ENCODE peak calls at places on chromosomes 13 and 19, in eight cellular contexts. P is astrocyte of the spinal cord, W is mucosa of descending colon, A is epithelial cell of esophagus, L is cardiac fibroblast, I is body of pancreas, Q is colonic mucosa, T is fibroblast of pulmonary artery. H is an unnamed sample.

GRCh38 chr13:35927554-35927953 is 203.6 kb downstream of the DCLK1 start:
- DNase-seq in W (no peak), Q (peak), P (peak), L (peak), I (peak), A (peak), T (peak), H (peak)

GRCh38 chr13:51148223-51148951 is 37.3 kb upstream of the C13orf42 start:
- DNase-seq in Q (no peak), I (no peak), P (peak), W (no peak), T (no peak), A (no peak), L (no peak), H (no peak)

GRCh38 chr19:13796301-13797057 is 1.2 kb downstream of the ZSWIM4 start:
- DNase-seq in W (peak), P (peak), Q (peak), I (peak), A (peak), L (peak), T (peak), H (peak)

GRCh38 chr13:76425930-76426329 is 460.3 kb downstream of the KCTD12 start:
- DNase-seq in L (peak), A (peak), W (no peak), I (peak), P (peak), Q (no peak), T (peak), H (peak)

GRCh38 chr19:6800991-6801396 is 28.5 kb downstream of the VAV1 start:
- DNase-seq in T (peak), P (peak), L (peak), A (peak), Q (no peak), I (no peak), W (no peak), H (peak)

GRCh38 chr13:50712469-50712868 is 131.0 kb downstream of the DLEU7 start:
- DNase-seq in Q (no peak), A (no peak), L (no peak), I (no peak), T (no peak), W (no peak), P (no peak), H (no peak)

GRCh38 chr19:13621413-13621812 is 115.1 kb upstream of the CACNA1A start:
- DNase-seq in L (peak), A (peak), T (peak), W (no peak), Q (no peak), I (no peak), P (peak), H (peak)

GRCh38 chr13:49653478-49653877 is 25.2 kb downstream of the ARL11 start:
- DNase-seq in L (no peak), A (no peak), P (no peak), Q (no peak), I (no peak), W (no peak), T (no peak), H (no peak)

GRCh38 chr13:29556742-29557141 is 38.7 kb downstream of the SLC7A1 start:
- DNase-seq in A (no peak), W (no peak), L (no peak), T (no peak), I (no peak), Q (no peak), P (no peak), H (no peak)

GRCh38 chr19:13410946-13411345 is 95.3 kb downstream of the CACNA1A start:
- DNase-seq in Q (no peak), I (no peak), A (no peak), L (no peak), W (no peak), P (no peak), T (no peak), H (no peak)

GRCh38 chr19:13825489-13826475 is 30.5 kb downstream of the ZSWIM4 start:
- DNase-seq in T (no peak), W (peak), I (no peak), L (peak), P (no peak), A (peak), Q (no peak), H (no peak)

GRCh38 chr13:31050486-31051400 is 111.0 kb downstream of the HSPH1 start:
- DNase-seq in P (peak), A (peak), L (peak), I (no peak), T (no peak), W (no peak), Q (no peak), H (peak)

GRCh38 chr19:39223703-39224279 is 19.7 kb upstream of the SYCN start:
- DNase-seq in A (peak), I (no peak), Q (no peak), W (no peak), P (peak), L (peak), T (peak), H (peak)

GRCh38 chr13:94765814-94766213 is 53.5 kb upstream of the SOX21 start:
- DNase-seq in T (no peak), I (no peak), W (no peak), A (no peak), Q (no peak), L (no peak), P (no peak), H (no peak)

GRCh38 chr13:75838366-75839017 is 202.4 kb downstream of the LMO7 start:
- DNase-seq in W (no peak), Q (no peak), T (no peak), L (no peak), P (no peak), I (no peak), A (no peak), H (no peak)

GRCh38 chr13:82597737-82598136 is 1284.5 kb downstream of the SLITRK1 start:
- DNase-seq in A (no peak), I (no peak), T (no peak), Q (no peak), L (no peak), W (no peak), P (no peak), H (no peak)

GRCh38 chr19:49746206-49746958 is 16.7 kb downstream of the TSKS start:
- DNase-seq in A (peak), T (peak), Q (peak), W (peak), P (peak), L (peak), I (peak), H (no peak)

GRCh38 chr19:37997911-37998344 is 90.9 kb downstream of the SIPA1L3 start:
- DNase-seq in P (peak), Q (no peak), A (peak), T (peak), W (no peak), L (peak), I (no peak), H (peak)

GRCh38 chr13:93039131-93039530 is 187.5 kb upstream of the GPC6 start:
- DNase-seq in T (peak), L (no peak), A (no peak), I (no peak), W (no peak), Q (no peak), P (peak), H (peak)

GRCh38 chr13:41019027-41019487 is at the start of gene ELF1:
- DNase-seq in P (peak), I (peak), L (peak), W (peak), Q (peak), A (peak), T (peak), H (peak)

GRCh38 chr19:7679017-7679720 is 1.5 kb upstream of the TRAPPC5 start:
- DNase-seq in T (no peak), I (peak), A (peak), Q (no peak), L (no peak), W (peak), P (no peak), H (no peak)

GRCh38 chr13:35356572-35356971 is 119.9 kb downstream of the MAB21L1 start:
- DNase-seq in A (no peak), P (no peak), I (no peak), L (peak), W (no peak), Q (no peak), T (peak), H (no peak)

GRCh38 chr19:28394705-28395104 is 818.2 kb downstream of the UQCRFS1 start:
- DNase-seq in W (no peak), I (no peak), Q (no peak), P (no peak), A (no peak), L (no peak), T (no peak), H (no peak)

GRCh38 chr19:8310342-8311055 is 2.3 kb upstream of the CD320 start:
- DNase-seq in T (no peak), W (peak), A (no peak), L (no peak), I (no peak), P (no peak), Q (peak), H (no peak)

GRCh38 chr13:50589651-50590054 is 253.8 kb downstream of the DLEU7 start:
- DNase-seq in T (peak), A (peak), P (peak), I (no peak), Q (no peak), W (no peak), L (peak), H (peak)

GRCh38 chr13:45328661-45329105 is 12.3 kb downstream of the TPT1 start:
- DNase-seq in P (peak), T (peak), Q (no peak), W (no peak), L (peak), A (no peak), I (no peak), H (peak)

GRCh38 chr19:48558018-48558684 is 6.2 kb downstream of the SULT2B1 start:
- DNase-seq in P (peak), L (peak), I (peak), T (peak), Q (peak), W (peak), A (peak), H (peak)

GRCh38 chr13:41459754-41460111 is 2.4 kb downstream of the RGCC start:
- DNase-seq in W (no peak), P (no peak), I (no peak), T (no peak), Q (no peak), L (no peak), A (no peak), H (no peak)

GRCh38 chr19:14342809-14343208 is 38.4 kb upstream of the ADGRE5 start:
- DNase-seq in T (no peak), W (no peak), Q (no peak), A (no peak), P (no peak), I (no peak), L (no peak), H (no peak)

GRCh38 chr13:96034662-96035061 is 18.5 kb downstream of the UGGT2 start:
- DNase-seq in W (no peak), I (peak), Q (no peak), T (no peak), A (no peak), P (no peak), L (no peak), H (no peak)

GRCh38 chr13:23578411-23579071 is 8.3 kb downstream of the TNFRSF19 start:
- DNase-seq in L (peak), T (peak), I (peak), P (peak), Q (peak), W (peak), A (peak), H (peak)

GRCh38 chr13:23575632-23576031 is 5.4 kb downstream of the TNFRSF19 start:
- DNase-seq in I (no peak), L (no peak), A (no peak), W (no peak), P (no peak), Q (no peak), T (no peak), H (no peak)

GRCh38 chr13:23583491-23583890 is 13.3 kb downstream of the TNFRSF19 start:
- DNase-seq in T (no peak), P (no peak), I (no peak), W (no peak), A (no peak), L (no peak), Q (no peak), H (no peak)

GRCh38 chr13:23579886-23580706 is 9.9 kb downstream of the TNFRSF19 start:
- DNase-seq in A (peak), Q (no peak), W (no peak), I (no peak), T (no peak), L (peak), P (peak), H (no peak)

DNA sequence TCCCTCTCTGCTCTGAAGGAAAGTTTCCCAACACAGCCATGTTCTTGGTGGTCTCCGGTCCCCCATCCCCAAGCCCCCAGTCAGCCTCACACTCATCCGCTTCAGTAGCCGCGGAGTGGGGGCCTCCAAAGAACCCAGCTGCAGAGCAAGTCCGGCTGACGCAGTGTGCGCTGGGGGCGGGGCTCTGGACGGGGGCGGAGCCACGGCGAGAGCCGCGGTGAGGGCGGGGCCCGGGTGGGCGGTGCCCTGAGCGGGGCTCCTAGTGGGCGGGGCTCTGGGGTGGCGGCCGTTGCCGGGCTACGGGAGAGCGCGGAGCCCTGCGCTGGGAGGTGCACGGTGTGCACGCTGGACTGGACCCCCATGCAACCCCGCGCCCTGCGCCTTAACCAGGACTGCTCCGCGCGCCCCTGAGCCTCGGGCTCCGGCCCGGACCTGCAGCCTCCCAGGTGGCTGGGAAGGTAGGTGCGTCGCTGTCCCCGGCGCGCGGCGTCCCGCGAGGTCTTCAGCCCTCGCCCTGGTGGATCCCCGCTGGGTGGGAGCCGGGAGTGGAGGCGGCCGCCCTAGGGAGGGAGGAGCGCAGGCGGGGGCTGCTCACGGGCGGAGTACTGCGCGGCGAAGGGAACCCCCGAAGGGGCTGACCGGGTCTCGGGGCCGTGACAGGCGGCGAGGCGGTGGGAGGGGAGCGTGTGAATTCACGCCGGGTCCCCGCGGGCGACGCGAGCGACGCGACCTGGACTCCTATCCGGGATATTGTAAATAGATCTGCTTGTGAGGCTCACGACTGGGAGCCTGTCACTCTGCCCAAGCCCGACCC is 9.1 kb downstream of the TNFRSF19 start:
- DNase-seq in W (peak), T (peak), L (peak), Q (peak), A (peak), P (peak), I (peak), H (peak)
- H3K4me3 ChIP-seq in W (peak), T (peak), L (peak), Q (peak), A (peak), P (peak), I (peak), H (peak)

DNA sequence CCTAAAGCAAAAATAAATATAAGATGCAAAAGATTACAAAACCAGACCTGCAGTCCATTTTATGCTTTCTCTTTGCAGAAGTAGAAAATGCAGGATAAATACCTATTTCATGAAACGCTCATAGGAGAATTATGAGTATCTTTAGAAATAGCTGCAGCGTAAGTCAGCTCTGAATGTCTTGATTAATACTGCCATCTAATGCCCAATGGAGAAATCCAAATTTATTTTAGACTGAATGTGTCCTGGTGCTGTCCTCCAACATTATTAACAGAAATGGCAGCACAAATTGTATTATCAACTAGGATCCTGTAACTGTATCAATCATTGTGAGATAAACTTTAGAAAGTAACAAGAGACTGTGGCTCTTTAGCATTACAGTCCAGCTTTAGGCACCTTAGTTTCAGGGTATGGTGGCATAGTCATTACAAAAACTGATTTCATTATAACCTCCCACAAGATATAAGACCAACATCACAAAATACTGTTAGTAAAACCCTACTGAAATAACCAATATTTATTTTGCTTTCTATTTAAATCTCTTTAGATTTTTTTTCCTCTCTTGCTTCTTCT is 162.1 kb upstream of the MIR17HG start:
- DNase-seq in Q (no peak), W (no peak), L (peak), T (peak), A (peak), I (no peak), P (peak), H (peak)
- TF ChIP-seq CTCF in Q (no peak), W (no peak), L (no peak), T (peak), A (peak), I (peak), P (peak), H (no peak)

GRCh38 chr19:41521860-41522555 is 54.0 kb upstream of the CEACAM21 start:
- DNase-seq in Q (no peak), L (no peak), T (no peak), P (no peak), A (no peak), I (no peak), W (peak), H (no peak)
- H3K4me3 ChIP-seq in Q (peak), L (no peak), T (no peak), P (no peak), A (no peak), I (no peak), W (no peak), H (no peak)

GRCh38 chr13:38684714-38685113 is 2.2 kb upstream of the FREM2 start:
- DNase-seq in A (no peak), Q (no peak), L (no peak), P (no peak), W (no peak), I (no peak), T (no peak), H (no peak)

GRCh38 chr13:38688674-38689073 is 1.8 kb downstream of the FREM2 start:
- DNase-seq in Q (no peak), W (no peak), I (no peak), A (no peak), T (no peak), P (no peak), L (no peak), H (no peak)

GRCh38 chr13:38686635-38687245 is at the start of gene FREM2:
- DNase-seq in A (peak), W (peak), T (peak), P (peak), L (peak), I (peak), Q (peak), H (no peak)

GRCh38 chr13:38687246-38688229 is 661 bp downstream of the FREM2 start:
- DNase-seq in L (peak), I (peak), Q (no peak), T (no peak), P (peak), A (peak), W (peak), H (no peak)

DNA sequence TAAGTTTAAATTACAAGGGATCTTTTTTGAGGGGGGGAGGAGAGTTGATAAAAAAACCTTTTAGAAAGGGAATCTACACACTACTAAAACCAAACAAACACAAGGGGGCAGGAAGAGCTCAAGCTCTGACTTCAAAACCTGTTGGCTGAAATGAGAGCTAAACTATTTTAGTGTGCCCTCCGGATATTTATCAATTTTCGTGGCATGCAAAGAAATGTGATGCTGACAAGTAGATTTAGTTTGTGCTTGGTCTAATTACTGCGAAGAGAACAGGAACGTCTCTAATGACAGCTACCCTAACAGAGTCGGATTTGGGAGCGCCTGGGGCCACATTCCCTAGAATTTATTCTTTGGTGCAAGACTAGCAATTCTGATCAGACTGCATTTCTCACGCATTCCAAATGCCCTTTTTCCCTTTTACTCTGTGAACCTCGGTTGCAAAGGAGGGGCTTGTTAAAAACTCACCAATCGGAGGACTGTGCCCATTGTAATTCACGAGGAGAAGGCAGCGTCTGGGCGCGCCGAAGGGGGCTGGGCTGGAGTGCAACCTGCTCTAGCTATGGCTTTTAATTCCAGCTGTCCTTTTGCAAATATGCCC is 804 bp upstream of the FREM2 start:
- DNase-seq in W (peak), Q (peak), T (peak), L (peak), A (peak), I (peak), P (peak), H (no peak)
- TF ChIP-seq CTCF in W (no peak), Q (no peak), T (peak), L (no peak), A (peak), I (peak), P (peak), H (no peak)

GRCh38 chr13:101451641-101452040 is 834 bp upstream of the ITGBL1 start:
- DNase-seq in T (no peak), I (no peak), A (no peak), Q (no peak), W (no peak), P (no peak), L (no peak), H (no peak)

GRCh38 chr13:101455863-101456262 is 3.4 kb downstream of the ITGBL1 start:
- DNase-seq in I (no peak), T (peak), L (peak), P (peak), A (peak), Q (no peak), W (no peak), H (peak)

GRCh38 chr13:101454767-101455166 is 2.3 kb downstream of the ITGBL1 start:
- DNase-seq in Q (no peak), I (no peak), W (no peak), L (peak), A (peak), T (peak), P (peak), H (peak)

GRCh38 chr13:101452519-101453485 is at the start of gene ITGBL1:
- DNase-seq in W (no peak), I (no peak), T (peak), L (peak), Q (no peak), P (peak), A (no peak), H (peak)

GRCh38 chr13:101453784-101454201 is 1.3 kb downstream of the ITGBL1 start:
- DNase-seq in L (no peak), I (peak), A (peak), P (no peak), W (peak), T (no peak), Q (no peak), H (no peak)
- H3K4me3 ChIP-seq in L (peak), I (no peak), A (peak), P (peak), W (no peak), T (peak), Q (peak), H (peak)

DNA sequence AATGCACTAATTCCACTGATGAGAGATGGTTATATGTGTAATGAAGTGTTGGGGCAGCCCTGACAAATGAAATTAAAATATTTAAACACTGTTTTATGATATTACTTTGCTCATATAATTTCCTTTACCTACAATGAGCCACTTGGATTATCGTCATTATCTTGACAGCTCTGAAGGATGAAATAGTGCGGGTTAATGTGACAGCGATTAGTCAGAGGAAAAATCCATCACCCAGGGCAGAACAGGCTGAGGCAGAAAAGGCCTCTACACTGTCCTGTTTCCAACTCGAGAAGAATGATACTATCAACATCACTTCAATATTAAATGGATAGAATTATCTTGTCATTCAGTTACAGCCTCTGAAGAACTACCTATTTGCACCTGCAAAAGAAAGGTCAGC is 321.0 kb downstream of the RBM26 start:
- DNase-seq in W (no peak), L (no peak), T (no peak), P (no peak), I (no peak), A (no peak), Q (no peak), H (no peak)
- TF ChIP-seq CTCF in W (no peak), L (no peak), T (no peak), P (no peak), I (no peak), A (no peak), Q (no peak), H (no peak)

H was measured in fibroblast of the aortic adventitia.